ENCODE peak calls at places on chromosomes 11 and 22, in eight cellular contexts. One of them, this sample, is unnamed.

GRCh38 chr11:83545911-83546310 is 259.7 kb upstream of the CCDC90B start:
- DNase-seq in WTC11: no peak
- DNase-seq in ovary: no peak
- DNase-seq in brain microvascular endothelial cell: no peak
- DNase-seq in K562: no peak
- DNase-seq in HFF-Myc: no peak
- DNase-seq in fibroblast of pulmonary artery: no peak
- DNase-seq in tibial nerve: no peak
- DNase-seq in this sample: no peak

GRCh38 chr11:127106142-127106541 is 105.6 kb upstream of the KIRREL3 start:
- DNase-seq in WTC11: no peak
- DNase-seq in ovary: no peak
- DNase-seq in brain microvascular endothelial cell: no peak
- DNase-seq in K562: no peak
- DNase-seq in HFF-Myc: peak
- DNase-seq in fibroblast of pulmonary artery: no peak
- DNase-seq in tibial nerve: no peak
- DNase-seq in this sample: peak

GRCh38 chr22:30877662-30878515 is 90.7 kb downstream of the MORC2 start:
- DNase-seq in WTC11: no peak
- DNase-seq in ovary: no peak
- DNase-seq in brain microvascular endothelial cell: no peak
- DNase-seq in K562: no peak
- DNase-seq in HFF-Myc: no peak
- DNase-seq in fibroblast of pulmonary artery: no peak
- DNase-seq in tibial nerve: no peak
- DNase-seq in this sample: no peak

GRCh38 chr11:63536669-63537292 is at the start of gene PLAAT4:
- DNase-seq in WTC11: no peak
- DNase-seq in ovary: peak
- DNase-seq in brain microvascular endothelial cell: peak
- DNase-seq in K562: peak
- DNase-seq in HFF-Myc: no peak
- DNase-seq in fibroblast of pulmonary artery: peak
- DNase-seq in tibial nerve: no peak
- DNase-seq in this sample: peak

GRCh38 chr11:803770-804598 is 1.0 kb downstream of the PIDD1 start:
- DNase-seq in WTC11: no peak
- DNase-seq in ovary: no peak
- DNase-seq in brain microvascular endothelial cell: no peak
- DNase-seq in K562: no peak
- DNase-seq in HFF-Myc: no peak
- DNase-seq in fibroblast of pulmonary artery: no peak
- DNase-seq in tibial nerve: no peak
- DNase-seq in this sample: peak

GRCh38 chr11:69881467-69882269 is 62.5 kb upstream of the FGF3 start:
- DNase-seq in WTC11: peak
- DNase-seq in ovary: no peak
- DNase-seq in brain microvascular endothelial cell: no peak
- DNase-seq in K562: peak
- DNase-seq in HFF-Myc: no peak
- DNase-seq in fibroblast of pulmonary artery: no peak
- DNase-seq in tibial nerve: no peak
- DNase-seq in this sample: no peak

GRCh38 chr11:123800041-123800440 is 6.1 kb downstream of the OR6M1 start:
- DNase-seq in WTC11: no peak
- DNase-seq in ovary: no peak
- DNase-seq in brain microvascular endothelial cell: no peak
- DNase-seq in K562: no peak
- DNase-seq in HFF-Myc: no peak
- DNase-seq in fibroblast of pulmonary artery: peak
- DNase-seq in tibial nerve: no peak
- DNase-seq in this sample: no peak

GRCh38 chr11:126628790-126629621 is 273.5 kb downstream of the ST3GAL4 start:
- DNase-seq in WTC11: no peak
- DNase-seq in ovary: no peak
- DNase-seq in brain microvascular endothelial cell: no peak
- DNase-seq in K562: no peak
- DNase-seq in HFF-Myc: peak
- DNase-seq in fibroblast of pulmonary artery: no peak
- DNase-seq in tibial nerve: no peak
- DNase-seq in this sample: no peak

GRCh38 chr11:4125141-4125540 is 30.5 kb downstream of the RRM1 start:
- DNase-seq in WTC11: no peak
- DNase-seq in ovary: no peak
- DNase-seq in brain microvascular endothelial cell: peak
- DNase-seq in K562: no peak
- DNase-seq in HFF-Myc: no peak
- DNase-seq in fibroblast of pulmonary artery: peak
- DNase-seq in tibial nerve: no peak
- DNase-seq in this sample: no peak

GRCh38 chr11:15560689-15561467 is 446.2 kb downstream of the INSC start:
- DNase-seq in WTC11: no peak
- DNase-seq in ovary: no peak
- DNase-seq in brain microvascular endothelial cell: no peak
- DNase-seq in K562: no peak
- DNase-seq in HFF-Myc: no peak
- DNase-seq in fibroblast of pulmonary artery: no peak
- DNase-seq in tibial nerve: no peak
- DNase-seq in this sample: no peak

GRCh38 chr11:43316451-43316850 is 4.7 kb downstream of the API5 start:
- DNase-seq in WTC11: no peak
- DNase-seq in ovary: no peak
- DNase-seq in brain microvascular endothelial cell: peak
- DNase-seq in K562: peak
- DNase-seq in HFF-Myc: no peak
- DNase-seq in fibroblast of pulmonary artery: no peak
- DNase-seq in tibial nerve: no peak
- DNase-seq in this sample: no peak

GRCh38 chr11:122632178-122632824 is 23.2 kb upstream of the UBASH3B start:
- DNase-seq in WTC11: no peak
- DNase-seq in ovary: no peak
- DNase-seq in brain microvascular endothelial cell: no peak
- DNase-seq in K562: no peak
- DNase-seq in HFF-Myc: no peak
- DNase-seq in fibroblast of pulmonary artery: no peak
- DNase-seq in tibial nerve: no peak
- DNase-seq in this sample: no peak

GRCh38 chr11:76329983-76330382 is 50.9 kb downstream of the THAP12 start:
- DNase-seq in WTC11: peak
- DNase-seq in ovary: no peak
- DNase-seq in brain microvascular endothelial cell: no peak
- DNase-seq in K562: no peak
- DNase-seq in HFF-Myc: no peak
- DNase-seq in fibroblast of pulmonary artery: no peak
- DNase-seq in tibial nerve: no peak
- DNase-seq in this sample: no peak

GRCh38 chr11:95788921-95789505 is 569 bp downstream of the FAM76B start:
- DNase-seq in WTC11: peak
- DNase-seq in ovary: no peak
- DNase-seq in brain microvascular endothelial cell: peak
- DNase-seq in K562: peak
- DNase-seq in HFF-Myc: peak
- DNase-seq in fibroblast of pulmonary artery: peak
- DNase-seq in tibial nerve: no peak
- DNase-seq in this sample: peak
- TF ChIP-seq CTCF in WTC11: no peak
- TF ChIP-seq CTCF in ovary: no peak
- TF ChIP-seq CTCF in brain microvascular endothelial cell: peak
- TF ChIP-seq CTCF in K562: peak
- TF ChIP-seq CTCF in HFF-Myc: peak
- TF ChIP-seq CTCF in fibroblast of pulmonary artery: peak
- TF ChIP-seq CTCF in tibial nerve: peak
- TF ChIP-seq CTCF in this sample: peak

DNA sequence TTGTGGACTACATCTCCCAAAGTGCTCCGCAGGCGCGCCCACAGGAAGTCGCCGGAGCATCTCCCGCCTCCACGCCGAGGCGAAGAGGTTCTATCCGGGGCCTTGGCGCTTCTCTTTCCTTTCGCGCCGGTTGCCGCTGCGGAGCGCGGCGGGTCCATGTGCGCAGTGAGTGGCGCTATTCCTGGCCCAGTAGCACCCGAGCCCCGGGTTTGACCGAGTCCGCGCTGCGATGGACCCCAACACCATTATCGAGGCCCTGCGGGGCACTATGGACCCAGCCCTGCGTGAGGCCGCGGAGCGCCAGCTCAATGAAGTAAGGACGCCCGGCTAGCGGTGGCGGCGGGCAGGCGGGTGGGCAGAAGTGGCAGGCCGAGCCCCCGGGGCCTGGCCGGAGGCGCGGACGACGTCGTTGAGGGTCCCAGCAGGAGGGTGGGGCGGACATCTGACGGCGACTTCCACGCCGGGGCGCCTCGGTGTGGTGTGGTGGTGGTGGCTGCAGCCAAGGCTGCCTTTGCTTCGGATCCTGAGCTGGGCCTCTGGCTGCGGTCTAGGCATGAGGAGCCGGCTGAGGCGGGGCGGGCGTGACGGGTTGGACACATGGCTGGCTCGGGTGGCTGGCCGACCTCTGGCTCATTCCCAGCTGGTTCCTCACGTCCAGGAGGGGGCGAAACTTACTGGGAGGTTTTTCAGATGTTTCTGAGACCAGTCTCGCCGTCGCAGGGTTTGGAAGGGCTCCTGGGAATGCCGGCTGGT is at the start of gene IPO7:
- DNase-seq in WTC11: peak
- DNase-seq in ovary: peak
- DNase-seq in brain microvascular endothelial cell: peak
- DNase-seq in K562: peak
- DNase-seq in HFF-Myc: peak
- DNase-seq in fibroblast of pulmonary artery: peak
- DNase-seq in tibial nerve: peak
- DNase-seq in this sample: peak
- TF ChIP-seq CTCF in WTC11: no peak
- TF ChIP-seq CTCF in ovary: no peak
- TF ChIP-seq CTCF in brain microvascular endothelial cell: peak
- TF ChIP-seq CTCF in K562: no peak
- TF ChIP-seq CTCF in HFF-Myc: peak
- TF ChIP-seq CTCF in fibroblast of pulmonary artery: peak
- TF ChIP-seq CTCF in tibial nerve: no peak
- TF ChIP-seq CTCF in this sample: peak

GRCh38 chr22:37491559-37492427 is 5.6 kb upstream of the MFNG start:
- DNase-seq in WTC11: no peak
- DNase-seq in ovary: no peak
- DNase-seq in brain microvascular endothelial cell: no peak
- DNase-seq in K562: no peak
- DNase-seq in HFF-Myc: no peak
- DNase-seq in fibroblast of pulmonary artery: no peak
- DNase-seq in tibial nerve: no peak
- DNase-seq in this sample: no peak
- TF ChIP-seq CTCF in WTC11: no peak
- TF ChIP-seq CTCF in ovary: no peak
- TF ChIP-seq CTCF in brain microvascular endothelial cell: no peak
- TF ChIP-seq CTCF in K562: no peak
- TF ChIP-seq CTCF in HFF-Myc: no peak
- TF ChIP-seq CTCF in fibroblast of pulmonary artery: no peak
- TF ChIP-seq CTCF in tibial nerve: no peak
- TF ChIP-seq CTCF in this sample: no peak

GRCh38 chr22:39017596-39018365 is 3.1 kb upstream of the APOBEC3D start:
- DNase-seq in WTC11: peak
- DNase-seq in ovary: no peak
- DNase-seq in brain microvascular endothelial cell: no peak
- DNase-seq in K562: no peak
- DNase-seq in HFF-Myc: no peak
- DNase-seq in fibroblast of pulmonary artery: no peak
- DNase-seq in tibial nerve: no peak
- DNase-seq in this sample: no peak
- TF ChIP-seq CTCF in WTC11: no peak
- TF ChIP-seq CTCF in ovary: no peak
- TF ChIP-seq CTCF in brain microvascular endothelial cell: no peak
- TF ChIP-seq CTCF in K562: no peak
- TF ChIP-seq CTCF in HFF-Myc: no peak
- TF ChIP-seq CTCF in fibroblast of pulmonary artery: no peak
- TF ChIP-seq CTCF in tibial nerve: no peak
- TF ChIP-seq CTCF in this sample: no peak

GRCh38 chr11:62061356-62062222 is 62.2 kb upstream of the INCENP start:
- DNase-seq in WTC11: no peak
- DNase-seq in ovary: no peak
- DNase-seq in brain microvascular endothelial cell: no peak
- DNase-seq in K562: no peak
- DNase-seq in HFF-Myc: no peak
- DNase-seq in fibroblast of pulmonary artery: peak
- DNase-seq in tibial nerve: no peak
- DNase-seq in this sample: peak
- TF ChIP-seq CTCF in WTC11: no peak
- TF ChIP-seq CTCF in ovary: no peak
- TF ChIP-seq CTCF in brain microvascular endothelial cell: no peak
- TF ChIP-seq CTCF in K562: peak
- TF ChIP-seq CTCF in HFF-Myc: no peak
- TF ChIP-seq CTCF in fibroblast of pulmonary artery: peak
- TF ChIP-seq CTCF in tibial nerve: no peak
- TF ChIP-seq CTCF in this sample: peak

GRCh38 chr11:11148104-11148509 is 204.9 kb downstream of the CSNK2A3 start:
- DNase-seq in WTC11: peak
- DNase-seq in ovary: peak
- DNase-seq in brain microvascular endothelial cell: peak
- DNase-seq in K562: peak
- DNase-seq in HFF-Myc: peak
- DNase-seq in fibroblast of pulmonary artery: peak
- DNase-seq in tibial nerve: peak
- DNase-seq in this sample: peak
- TF ChIP-seq CTCF in WTC11: no peak
- TF ChIP-seq CTCF in ovary: no peak
- TF ChIP-seq CTCF in brain microvascular endothelial cell: peak
- TF ChIP-seq CTCF in K562: peak
- TF ChIP-seq CTCF in HFF-Myc: peak
- TF ChIP-seq CTCF in fibroblast of pulmonary artery: peak
- TF ChIP-seq CTCF in tibial nerve: peak
- TF ChIP-seq CTCF in this sample: no peak